ENCODE peak calls at places on chromosomes 6 and 20, in eight cellular contexts. B is endodermal cell, G is adipocyte, P is MM.1S, W is tibial nerve, C is uterus, Y is spleen, D is neuronal stem cell. S is an unnamed sample.

GRCh38 chr6:112680076-112680475 is 332.9 kb downstream of the RFPL4B start:
- DNase-seq in B (no peak), G (no peak), P (no peak), W (no peak), C (no peak), Y (no peak), D (no peak), S (no peak)

GRCh38 chr20:53020376-53020775 is 48.2 kb downstream of the TSHZ2 start:
- DNase-seq in B (no peak), G (no peak), P (peak; percentile 47), W (no peak), C (no peak), Y (no peak), D (no peak), S (no peak)

GRCh38 chr6:165231581-165232276 is 77.7 kb downstream of the C6orf118 start:
- DNase-seq in B (peak; percentile 61), G (no peak), P (no peak), W (no peak), C (no peak), Y (no peak), D (no peak), S (no peak)

GRCh38 chr6:14635195-14635594 is 517.6 kb downstream of the CD83 start:
- DNase-seq in B (no peak), G (no peak), P (peak; percentile 61), W (no peak), C (no peak), Y (peak; percentile 86), D (no peak), S (no peak)

GRCh38 chr6:139763468-139764214 is 389.2 kb upstream of the CITED2 start:
- DNase-seq in B (no peak), G (peak; percentile 54), P (no peak), W (no peak), C (no peak), Y (no peak), D (no peak), S (no peak)

GRCh38 chr6:20540683-20541082 is 6.4 kb downstream of the CDKAL1 start:
- DNase-seq in B (no peak), G (no peak), P (no peak), W (no peak), C (no peak), Y (no peak), D (no peak), S (no peak)

GRCh38 chr6:125528614-125529013 is 220.8 kb upstream of the HEY2 start:
- DNase-seq in B (peak; percentile 88), G (no peak), P (no peak), W (no peak), C (no peak), Y (no peak), D (peak; percentile 69), S (no peak)

GRCh38 chr20:32470025-32470861 is 112.1 kb downstream of the ASXL1 start:
- DNase-seq in B (peak; percentile 88), G (peak; percentile 62), P (peak; percentile 31), W (no peak), C (peak; percentile 71), Y (peak; percentile 89), D (no peak), S (peak; percentile 84)

GRCh38 chr6:93418448-93419303 is 683 bp downstream of the EPHA7 start:
- DNase-seq in B (peak; percentile 88), G (peak; percentile 29), P (peak; percentile 48), W (no peak), C (peak; percentile 24), Y (peak; percentile 78), D (peak; percentile 78), S (peak; percentile 18)

GRCh38 chr20:15895126-15895525 is 678.1 kb downstream of the KIF16B start:
- DNase-seq in B (no peak), G (peak; percentile 72), P (no peak), W (no peak), C (no peak), Y (no peak), D (no peak), S (no peak)

GRCh38 chr6:168247456-168248147 is 72.0 kb downstream of the DACT2 start:
- DNase-seq in B (no peak), G (no peak), P (peak; percentile 11), W (peak; percentile 30), C (no peak), Y (no peak), D (no peak), S (no peak)

GRCh38 chr6:123838612-123839279 is 35.1 kb downstream of the NKAIN2 start:
- DNase-seq in B (peak; percentile 44), G (no peak), P (no peak), W (no peak), C (no peak), Y (no peak), D (no peak), S (no peak)

GRCh38 chr20:4483481-4483880 is 238.2 kb upstream of the PRND start:
- DNase-seq in B (no peak), G (peak; percentile 76), P (no peak), W (no peak), C (no peak), Y (no peak), D (no peak), S (no peak)

GRCh38 chr6:158519354-158519753 is 40.5 kb upstream of the TMEM181 start:
- DNase-seq in B (no peak), G (no peak), P (no peak), W (no peak), C (no peak), Y (no peak), D (no peak), S (no peak)

GRCh38 chr6:145214570-145214969 is 520.8 kb downstream of the EPM2A start:
- DNase-seq in B (no peak), G (peak; percentile 78), P (peak; percentile 45), W (no peak), C (no peak), Y (no peak), D (peak; percentile 8), S (no peak)

GRCh38 chr20:13739726-13740649 is 44.7 kb downstream of the ESF1 start:
- DNase-seq in B (no peak), G (peak; percentile 51), P (no peak), W (no peak), C (no peak), Y (no peak), D (no peak), S (no peak)

GRCh38 chr6:144543006-144543871 is 258.1 kb downstream of the UTRN start:
- DNase-seq in B (peak; percentile 45), G (no peak), P (no peak), W (no peak), C (no peak), Y (no peak), D (no peak), S (no peak)

DNA sequence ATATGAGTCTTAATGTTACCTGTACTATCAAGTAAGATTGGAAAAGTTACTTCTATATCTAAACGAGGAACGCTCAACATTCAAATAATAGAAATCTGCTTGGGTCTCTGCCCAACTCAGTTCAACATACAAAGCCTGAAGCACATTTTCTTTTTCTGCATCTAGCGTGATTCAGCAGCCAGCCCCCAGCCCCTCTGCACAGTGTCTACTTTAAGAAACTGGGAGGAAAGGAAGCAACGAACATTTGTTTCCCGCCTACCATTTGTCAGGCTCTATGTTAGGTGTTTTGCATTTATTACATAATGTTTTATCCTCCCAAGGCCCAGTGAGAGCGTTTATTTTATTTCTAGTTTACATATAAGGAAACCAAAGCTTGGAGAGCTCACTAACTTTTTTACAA is 17.3 kb downstream of the PHACTR1 start:
- DNase-seq in B (no peak), G (no peak), P (no peak), W (no peak), C (no peak), Y (no peak), D (no peak), S (no peak)
- H3K4me3 ChIP-seq in B (no peak overlapping the region), G (no peak overlapping the region), P (no peak overlapping the region), W (no peak overlapping the region), C (no peak overlapping the region), Y (no peak overlapping the region), D (no peak overlapping the region), S (no peak overlapping the region)

GRCh38 chr6:37160922-37161778 is 8.8 kb upstream of the PIM1 start:
- DNase-seq in B (no peak), G (peak; percentile 54), P (no peak), W (no peak), C (no peak), Y (no peak), D (no peak), S (no peak)
- H3K36me3 ChIP-seq in B (no peaks in the 10 kb centered on the region), G (no peaks in the 10 kb centered on the region), P (no peaks in the 10 kb centered on the region), W (no peaks in the 10 kb centered on the region), C (no peaks in the 10 kb centered on the region), Y (no peaks in the 10 kb centered on the region), D (no peaks in the 10 kb centered on the region), S (no peaks in the 10 kb centered on the region)

DNA sequence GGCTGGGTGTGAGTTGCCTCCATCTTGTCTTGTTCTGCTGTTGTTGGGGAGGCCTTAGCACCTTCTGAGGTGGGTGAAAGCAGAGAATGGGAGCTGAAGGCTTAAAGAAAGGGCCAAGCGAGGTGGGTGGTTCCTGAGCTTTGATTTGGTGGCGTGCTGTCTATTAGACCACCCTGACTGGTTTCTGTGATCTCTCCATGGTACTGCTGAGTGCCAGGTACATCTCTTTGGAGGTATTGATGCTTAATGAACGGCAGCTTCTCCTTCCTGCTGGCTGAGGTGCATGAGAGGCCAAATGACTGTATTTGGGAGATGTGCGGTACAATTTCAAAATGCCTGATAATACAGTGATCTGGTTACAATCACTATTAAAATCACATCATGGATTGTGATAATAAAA is 15.4 kb downstream of the RIN2 start:
- DNase-seq in B (no peak), G (no peak), P (no peak), W (no peak), C (no peak), Y (no peak), D (no peak), S (no peak)
- H3K4me1 ChIP-seq in B (peaks cover 3% of the 10 kb centered on the region), G (peaks cover 43% of the 10 kb centered on the region), P (peaks cover 23% of the 10 kb centered on the region), W (no peaks in the 10 kb centered on the region), C (no peaks in the 10 kb centered on the region), Y (peaks cover 46% of the 10 kb centered on the region), D (peaks cover 19% of the 10 kb centered on the region), S (peaks cover 53% of the 10 kb centered on the region)

GRCh38 chr6:21586760-21587181 is 6.8 kb upstream of the SOX4 start:
- DNase-seq in B (peak; percentile 79), G (no peak), P (no peak), W (peak; percentile 27), C (no peak), Y (no peak), D (no peak), S (no peak)

GRCh38 chr6:21587925-21588811 is 5.4 kb upstream of the SOX4 start:
- DNase-seq in B (peak; percentile 85), G (peak; percentile 73), P (peak; percentile 66), W (no peak), C (peak; percentile 66), Y (peak; percentile 88), D (peak; percentile 73), S (peak; percentile 55)

GRCh38 chr6:21588812-21589811 is 4.4 kb upstream of the SOX4 start:
- DNase-seq in B (peak; percentile 98), G (peak; percentile 95), P (peak; percentile 84), W (peak; percentile 77), C (peak; percentile 85), Y (peak; percentile 97), D (peak; percentile 82), S (peak; percentile 87)

GRCh38 chr6:21587182-21587924 is 6.2 kb upstream of the SOX4 start:
- DNase-seq in B (peak; percentile 91), G (peak; percentile 79), P (peak; percentile 47), W (peak; percentile 17), C (peak; percentile 62), Y (peak; percentile 85), D (no peak), S (peak; percentile 62)

DNA sequence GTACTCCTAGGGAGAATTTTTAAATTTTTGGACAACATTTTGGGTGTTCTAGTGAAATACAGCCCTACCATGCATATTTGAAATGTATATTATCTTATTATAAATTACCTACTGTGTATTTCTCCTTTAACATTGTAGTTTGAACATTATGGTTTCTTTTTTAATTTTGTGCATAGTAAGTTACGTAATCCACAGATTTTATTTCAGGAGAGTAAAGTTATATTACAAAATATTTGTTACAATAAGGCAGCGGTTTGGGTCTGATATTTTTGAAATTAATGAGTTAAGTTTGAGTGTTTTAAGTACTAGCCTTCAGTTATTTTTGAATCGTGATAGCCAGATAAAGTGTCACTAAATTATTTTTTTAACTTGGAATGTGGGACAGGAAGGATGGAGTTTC is 7.3 kb upstream of the SOX4 start:
- DNase-seq in B (no peak), G (peak; percentile 12), P (no peak), W (no peak), C (no peak), Y (no peak), D (no peak), S (no peak)
- H3K4me3 ChIP-seq in B (peak overlapping the region; percentile 95), G (no peak overlapping the region), P (no peak overlapping the region), W (no peak overlapping the region), C (no peak overlapping the region), Y (no peak overlapping the region), D (no peak overlapping the region), S (no peak overlapping the region)